ENCODE peak calls at places on chromosome 5, in seven cellular contexts. One of them, this sample, is unnamed.
A peak's percentile ranks its signal among the peaks of the same experiment; 100 is the strongest.

GRCh38 chr5:179421156-179421895 is 76.1 kb upstream of the ADAMTS2 start:
- DNase-seq in HCT116: no peak
- DNase-seq in GM12878: no peak
- DNase-seq in H1: no peak
- DNase-seq in SK-N-SH: peak; percentile 15
- DNase-seq in K562: no peak
- DNase-seq in HepG2: no peak
- DNase-seq in this sample: no peak

GRCh38 chr5:176608937-176609723 is 826 bp downstream of the GPRIN1 start:
- DNase-seq in HCT116: no peak
- DNase-seq in GM12878: no peak
- DNase-seq in H1: no peak
- DNase-seq in SK-N-SH: no peak
- DNase-seq in K562: no peak
- DNase-seq in HepG2: no peak
- DNase-seq in this sample: peak; percentile 20

GRCh38 chr5:29990681-29991080 is 1202.8 kb upstream of the CDH6 start:
- DNase-seq in HCT116: no peak
- DNase-seq in GM12878: no peak
- DNase-seq in H1: no peak
- DNase-seq in SK-N-SH: no peak
- DNase-seq in K562: no peak
- DNase-seq in HepG2: no peak
- DNase-seq in this sample: no peak

GRCh38 chr5:76831108-76831447 is 12.2 kb downstream of the F2RL1 start:
- DNase-seq in HCT116: no peak
- DNase-seq in GM12878: peak; percentile 27
- DNase-seq in H1: no peak
- DNase-seq in SK-N-SH: no peak
- DNase-seq in K562: no peak
- DNase-seq in HepG2: no peak
- DNase-seq in this sample: no peak

GRCh38 chr5:98775962-98776687 is 2.7 kb downstream of the RGMB start:
- DNase-seq in HCT116: no peak
- DNase-seq in GM12878: no peak
- DNase-seq in H1: no peak
- DNase-seq in SK-N-SH: no peak
- DNase-seq in K562: no peak
- DNase-seq in HepG2: no peak
- DNase-seq in this sample: no peak

GRCh38 chr5:54018438-54018837 is 291.9 kb downstream of the ARL15 start:
- DNase-seq in HCT116: no peak
- DNase-seq in GM12878: no peak
- DNase-seq in H1: peak; percentile 73
- DNase-seq in SK-N-SH: no peak
- DNase-seq in K562: no peak
- DNase-seq in HepG2: no peak
- DNase-seq in this sample: no peak

GRCh38 chr5:144404021-144404420 is 233.3 kb downstream of the KCTD16 start:
- DNase-seq in HCT116: no peak
- DNase-seq in GM12878: no peak
- DNase-seq in H1: no peak
- DNase-seq in SK-N-SH: no peak
- DNase-seq in K562: no peak
- DNase-seq in HepG2: no peak
- DNase-seq in this sample: no peak

GRCh38 chr5:139774980-139775654 is 20.5 kb upstream of the PSD2 start:
- DNase-seq in HCT116: no peak
- DNase-seq in GM12878: no peak
- DNase-seq in H1: peak; percentile 63
- DNase-seq in SK-N-SH: peak; percentile 94
- DNase-seq in K562: peak; percentile 92
- DNase-seq in HepG2: peak; percentile 49
- DNase-seq in this sample: no peak

GRCh38 chr5:14039063-14039462 is 94.6 kb upstream of the DNAH5 start:
- DNase-seq in HCT116: peak; percentile 75
- DNase-seq in GM12878: no peak
- DNase-seq in H1: no peak
- DNase-seq in SK-N-SH: no peak
- DNase-seq in K562: no peak
- DNase-seq in HepG2: peak; percentile 41
- DNase-seq in this sample: no peak

GRCh38 chr5:179818746-179819295 is 1.9 kb upstream of the SQSTM1 start:
- DNase-seq in HCT116: peak; percentile 72
- DNase-seq in GM12878: peak; percentile 82
- DNase-seq in H1: no peak
- DNase-seq in SK-N-SH: peak; percentile 88
- DNase-seq in K562: peak; percentile 90
- DNase-seq in HepG2: peak; percentile 94
- DNase-seq in this sample: peak; percentile 83

GRCh38 chr5:12095808-12096281 is 191.6 kb upstream of the CTNND2 start:
- DNase-seq in HCT116: no peak
- DNase-seq in GM12878: no peak
- DNase-seq in H1: no peak
- DNase-seq in SK-N-SH: no peak
- DNase-seq in K562: no peak
- DNase-seq in HepG2: no peak
- DNase-seq in this sample: no peak

GRCh38 chr5:134252671-134253070 is 26.8 kb upstream of the PPP2CA start:
- DNase-seq in HCT116: peak; percentile 74
- DNase-seq in GM12878: no peak
- DNase-seq in H1: no peak
- DNase-seq in SK-N-SH: no peak
- DNase-seq in K562: no peak
- DNase-seq in HepG2: peak; percentile 79
- DNase-seq in this sample: no peak

GRCh38 chr5:153746440-153746839 is 256.0 kb downstream of the GRIA1 start:
- DNase-seq in HCT116: no peak
- DNase-seq in GM12878: no peak
- DNase-seq in H1: no peak
- DNase-seq in SK-N-SH: no peak
- DNase-seq in K562: no peak
- DNase-seq in HepG2: no peak
- DNase-seq in this sample: no peak

GRCh38 chr5:159928122-159928960 is 12.1 kb downstream of the ADRA1B start:
- DNase-seq in HCT116: peak; percentile 54
- DNase-seq in GM12878: no peak
- DNase-seq in H1: no peak
- DNase-seq in SK-N-SH: no peak
- DNase-seq in K562: no peak
- DNase-seq in HepG2: no peak
- DNase-seq in this sample: no peak

GRCh38 chr5:36875051-36875788 is 1.3 kb upstream of the NIPBL start:
- DNase-seq in HCT116: no peak
- DNase-seq in GM12878: no peak
- DNase-seq in H1: no peak
- DNase-seq in SK-N-SH: peak; percentile 30
- DNase-seq in K562: peak; percentile 56
- DNase-seq in HepG2: peak; percentile 13
- DNase-seq in this sample: no peak

GRCh38 chr5:137492321-137492720 is 6.8 kb downstream of the SPOCK1 start:
- DNase-seq in HCT116: no peak
- DNase-seq in GM12878: no peak
- DNase-seq in H1: no peak
- DNase-seq in SK-N-SH: no peak
- DNase-seq in K562: no peak
- DNase-seq in HepG2: no peak
- DNase-seq in this sample: no peak
- TF ChIP-seq JUND in HCT116: no peak
- TF ChIP-seq JUND in GM12878: no peak
- TF ChIP-seq JUND in H1: no peak
- TF ChIP-seq JUND in SK-N-SH: no peak
- TF ChIP-seq JUND in K562: no peak
- TF ChIP-seq JUND in HepG2: no peak
- TF ChIP-seq JUND in this sample: no peak

DNA sequence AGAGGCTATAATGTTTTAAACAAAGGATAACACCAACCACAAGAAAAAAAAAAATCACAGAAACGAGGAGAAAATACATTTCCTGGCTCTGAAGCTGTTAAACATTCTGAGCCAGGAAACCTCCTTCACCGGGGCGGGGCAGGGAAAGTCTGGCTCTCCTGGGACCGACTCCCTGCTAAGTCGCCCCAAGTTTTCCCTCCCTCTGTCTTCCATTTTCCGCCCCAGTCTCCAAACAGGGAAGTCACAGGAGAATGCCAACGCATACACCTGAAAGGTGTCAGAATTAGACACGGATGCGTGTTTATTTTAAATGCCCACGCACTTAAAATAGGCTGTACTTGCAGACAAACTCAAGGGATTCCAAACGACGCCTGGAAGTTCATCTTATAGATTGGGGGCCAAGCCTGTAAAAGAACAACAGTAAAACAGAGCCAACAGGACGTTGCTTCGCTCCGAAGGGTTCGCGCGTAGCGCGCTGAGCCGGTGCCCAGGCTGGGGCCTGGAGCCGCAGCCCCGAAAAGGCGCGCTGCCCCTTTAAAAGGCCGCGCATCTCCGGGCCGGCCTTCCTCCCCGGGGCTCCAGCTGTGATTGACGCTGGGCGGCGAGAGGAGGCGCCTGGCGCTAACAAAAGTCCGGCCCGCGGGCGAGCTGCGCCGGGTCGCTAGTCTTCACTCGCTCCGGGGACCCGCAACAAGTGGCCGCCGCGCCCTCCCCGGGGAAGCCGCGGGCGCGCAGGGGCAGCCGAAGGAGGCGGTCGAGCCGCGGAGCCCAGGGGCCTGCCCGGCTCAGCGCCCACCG is at the start of gene FBXL7:
- DNase-seq in HCT116: no peak
- DNase-seq in GM12878: no peak
- DNase-seq in H1: peak; percentile 58
- DNase-seq in SK-N-SH: peak; percentile 90
- DNase-seq in K562: no peak
- DNase-seq in HepG2: peak; percentile 4
- DNase-seq in this sample: peak; percentile 65
- TF ChIP-seq JUND in HCT116: no peak
- TF ChIP-seq JUND in GM12878: no peak
- TF ChIP-seq JUND in H1: no peak
- TF ChIP-seq JUND in SK-N-SH: no peak
- TF ChIP-seq JUND in K562: no peak
- TF ChIP-seq JUND in HepG2: no peak
- TF ChIP-seq JUND in this sample: no peak

GRCh38 chr5:81045389-81045807 is 85.2 kb downstream of the RASGRF2 start:
- DNase-seq in HCT116: no peak
- DNase-seq in GM12878: no peak
- DNase-seq in H1: no peak
- DNase-seq in SK-N-SH: no peak
- DNase-seq in K562: no peak
- DNase-seq in HepG2: peak; percentile 78
- DNase-seq in this sample: no peak

GRCh38 chr5:81044868-81045267 is 84.7 kb downstream of the RASGRF2 start:
- DNase-seq in HCT116: no peak
- DNase-seq in GM12878: no peak
- DNase-seq in H1: no peak
- DNase-seq in SK-N-SH: no peak
- DNase-seq in K562: no peak
- DNase-seq in HepG2: peak; percentile 32
- DNase-seq in this sample: no peak

DNA sequence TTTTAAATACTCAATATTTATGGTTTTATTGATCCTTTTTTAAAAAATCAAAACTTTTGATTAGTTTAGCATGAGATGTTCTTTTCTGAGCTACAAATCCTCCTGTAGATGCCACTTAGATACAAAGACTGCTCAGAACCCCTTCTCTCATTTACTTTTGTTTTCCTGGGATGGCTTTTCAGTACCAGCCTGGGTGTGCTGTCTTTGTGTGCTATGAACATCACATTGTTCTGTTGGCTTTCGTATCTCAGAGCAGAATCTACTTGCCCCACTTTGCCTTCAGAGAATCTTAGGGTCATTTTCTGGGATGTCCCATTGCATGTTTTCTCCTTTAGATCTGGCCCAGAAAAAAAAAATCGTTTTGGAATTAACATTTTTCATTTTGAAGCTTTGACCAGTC is 85.9 kb downstream of the RASGRF2 start:
- DNase-seq in HCT116: no peak
- DNase-seq in GM12878: no peak
- DNase-seq in H1: no peak
- DNase-seq in SK-N-SH: no peak
- DNase-seq in K562: no peak
- DNase-seq in HepG2: no peak
- DNase-seq in this sample: no peak
- TF ChIP-seq JUND in HCT116: no peak
- TF ChIP-seq JUND in GM12878: no peak
- TF ChIP-seq JUND in H1: no peak
- TF ChIP-seq JUND in SK-N-SH: no peak
- TF ChIP-seq JUND in K562: no peak
- TF ChIP-seq JUND in HepG2: no peak
- TF ChIP-seq JUND in this sample: no peak

GRCh38 chr5:56951131-56951945 is 585 bp downstream of the MIER3 start:
- DNase-seq in HCT116: no peak
- DNase-seq in GM12878: no peak
- DNase-seq in H1: no peak
- DNase-seq in SK-N-SH: peak; percentile 82
- DNase-seq in K562: peak; percentile 46
- DNase-seq in HepG2: no peak
- DNase-seq in this sample: peak; percentile 24
- TF ChIP-seq JUND in HCT116: no peak
- TF ChIP-seq JUND in GM12878: no peak
- TF ChIP-seq JUND in H1: no peak
- TF ChIP-seq JUND in SK-N-SH: no peak
- TF ChIP-seq JUND in K562: no peak
- TF ChIP-seq JUND in HepG2: no peak
- TF ChIP-seq JUND in this sample: no peak

DNA sequence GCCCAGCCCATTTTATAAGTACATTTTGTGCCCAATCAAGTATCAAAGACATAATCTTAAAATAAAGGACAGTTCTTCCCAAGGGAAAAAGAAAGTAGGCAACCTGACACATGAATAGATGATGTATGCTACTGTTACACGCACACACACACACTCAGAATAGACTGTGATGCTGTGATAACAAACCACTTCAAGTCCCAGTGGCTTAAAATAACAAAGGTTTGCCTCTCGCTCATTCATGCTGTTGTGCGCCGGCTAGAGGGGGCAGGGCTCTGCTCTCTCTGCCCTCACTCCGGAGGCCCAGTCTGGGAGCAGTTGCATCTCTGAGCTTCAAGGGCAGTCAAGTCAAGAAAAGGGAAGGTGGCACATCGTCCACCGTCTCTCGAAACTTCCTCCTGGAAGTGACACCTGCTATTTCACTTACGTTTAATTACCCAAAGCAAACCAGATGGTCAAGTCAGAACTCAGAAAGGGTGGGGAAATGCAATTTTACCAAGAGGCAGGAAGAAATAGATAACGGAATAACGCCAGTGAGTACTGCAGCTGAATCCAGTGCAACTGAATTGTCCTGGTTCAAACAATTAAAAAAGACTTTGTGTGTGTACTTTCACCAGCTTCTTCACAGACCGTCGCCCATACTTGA is 43.3 kb downstream of the ANKRD33B start:
- DNase-seq in HCT116: no peak
- DNase-seq in GM12878: peak; percentile 95
- DNase-seq in H1: no peak
- DNase-seq in SK-N-SH: no peak
- DNase-seq in K562: peak; percentile 66
- DNase-seq in HepG2: no peak
- DNase-seq in this sample: no peak
- TF ChIP-seq JUND in HCT116: no peak
- TF ChIP-seq JUND in GM12878: no peak
- TF ChIP-seq JUND in H1: no peak
- TF ChIP-seq JUND in SK-N-SH: no peak
- TF ChIP-seq JUND in K562: peak; percentile 5
- TF ChIP-seq JUND in HepG2: no peak
- TF ChIP-seq JUND in this sample: no peak